ENCODE peak calls at places on chromosomes 5 and 9, in five cellular contexts. F is GM23338, W is right atrium auricular region, H is fibroblast of lung, R is breast epithelium. B is an unnamed sample.

GRCh38 chr5:115355777-115356381 is 59.4 kb upstream of the CCDC112 start:
- DNase-seq in F (no peak), W (no peak), H (no peak), R (no peak), B (no peak)

GRCh38 chr9:111597852-111598729 is 1.4 kb downstream of the PTGR1 start:
- DNase-seq in F (peak), W (peak), H (peak), R (peak), B (peak)

GRCh38 chr5:172038167-172038566 is 31.7 kb upstream of the FBXW11 start:
- DNase-seq in F (no peak), W (no peak), H (no peak), R (no peak), B (no peak)

GRCh38 chr9:12955510-12956163 is 180.8 kb downstream of the LURAP1L start:
- DNase-seq in F (peak), W (no peak), H (no peak), R (no peak), B (no peak)

GRCh38 chr9:114893622-114894021 is 36.8 kb downstream of the TNFSF8 start:
- DNase-seq in F (no peak), W (no peak), H (peak), R (no peak), B (no peak)

GRCh38 chr5:61641748-61642565 is 309.9 kb downstream of the ZSWIM6 start:
- DNase-seq in F (no peak), W (no peak), H (no peak), R (no peak), B (no peak)

GRCh38 chr5:88923623-88924619 is 40.9 kb upstream of the MEF2C start:
- DNase-seq in F (no peak), W (no peak), H (no peak), R (no peak), B (no peak)

GRCh38 chr5:107401470-107402085 is 269.2 kb downstream of the EFNA5 start:
- DNase-seq in F (peak), W (no peak), H (no peak), R (no peak), B (no peak)

GRCh38 chr5:165630211-165630866 is 2124.9 kb downstream of the MAT2B start:
- DNase-seq in F (peak), W (peak), H (peak), R (no peak), B (peak)

GRCh38 chr9:134344068-134344820 is 18.0 kb downstream of the RXRA start:
- DNase-seq in F (peak), W (no peak), H (peak), R (no peak), B (no peak)

GRCh38 chr5:163915481-163915961 is 410.1 kb downstream of the MAT2B start:
- DNase-seq in F (peak), W (no peak), H (peak), R (no peak), B (no peak)

GRCh38 chr5:75167345-75167744 is 69.3 kb downstream of the ANKRD31 start:
- DNase-seq in F (peak), W (no peak), H (no peak), R (no peak), B (peak)

GRCh38 chr9:114300846-114301797 is 21.8 kb upstream of the ORM1 start:
- DNase-seq in F (no peak), W (no peak), H (no peak), R (peak), B (no peak)

GRCh38 chr5:32090026-32090754 is 83.9 kb downstream of the GOLPH3 start:
- DNase-seq in F (no peak), W (peak), H (no peak), R (no peak), B (no peak)

GRCh38 chr9:122941560-122942234 is 877 bp downstream of the RABGAP1 start:
- DNase-seq in F (peak), W (no peak), H (peak), R (no peak), B (no peak)

GRCh38 chr5:60404171-60404570 is 295.8 kb downstream of the DEPDC1B start:
- DNase-seq in F (no peak), W (no peak), H (peak), R (no peak), B (no peak)

GRCh38 chr9:37936965-37937364 is 33.0 kb upstream of the SLC25A51 start:
- DNase-seq in F (no peak), W (peak), H (peak), R (no peak), B (peak)

GRCh38 chr5:134224905-134225779 is 731 bp downstream of the PPP2CA start:
- DNase-seq in F (peak), W (no peak), H (peak), R (peak), B (peak)
- TF ChIP-seq CTCF in F (peak), W (no peak), H (no peak), R (no peak), B (no peak)

GRCh38 chr5:116360008-116360853 is 214.4 kb downstream of the SEMA6A start:
- DNase-seq in F (no peak), W (no peak), H (peak), R (no peak), B (no peak)
- H3K4me3 ChIP-seq in F (no peak), W (no peak), H (no peak), R (no peak), B (no peak)

GRCh38 chr5:134133213-134133994 is 18.9 kb downstream of the TCF7 start:
- DNase-seq in F (no peak), W (no peak), H (no peak), R (no peak), B (no peak)
- H3K27ac ChIP-seq in F (no peak), W (no peak), H (no peak), R (peak), B (no peak)

GRCh38 chr5:42515504-42515903 is 92.3 kb downstream of the GHR start:
- DNase-seq in F (no peak), W (no peak), H (no peak), R (no peak), B (no peak)

GRCh38 chr5:42513246-42513645 is 90.0 kb downstream of the GHR start:
- DNase-seq in F (no peak), W (no peak), H (no peak), R (no peak), B (no peak)

GRCh38 chr5:42516282-42517042 is 93.2 kb downstream of the GHR start:
- DNase-seq in F (no peak), W (no peak), H (no peak), R (no peak), B (no peak)

GRCh38 chr5:42517164-42517563 is 93.9 kb downstream of the GHR start:
- DNase-seq in F (no peak), W (no peak), H (no peak), R (no peak), B (no peak)

GRCh38 chr5:42514759-42515158 is 91.5 kb downstream of the GHR start:
- DNase-seq in F (peak), W (no peak), H (no peak), R (no peak), B (no peak)
- TF ChIP-seq CTCF in F (peak), W (no peak), H (no peak), R (no peak), B (no peak)

GRCh38 chr5:15501057-15501791 is 1.2 kb downstream of the FBXL7 start:
- DNase-seq in F (peak), W (peak), H (peak), R (no peak), B (peak)
- H3K4me3 ChIP-seq in F (peak), W (peak), H (peak), R (peak), B (peak)

GRCh38 chr5:79890119-79890870 is 100.8 kb downstream of the MTX3 start:
- DNase-seq in F (no peak), W (no peak), H (no peak), R (no peak), B (no peak)
- H3K27ac ChIP-seq in F (no peak), W (no peak), H (no peak), R (no peak), B (no peak)

GRCh38 chr5:65076251-65076869 is 307.6 kb downstream of the CWC27 start:
- DNase-seq in F (peak), W (peak), H (peak), R (no peak), B (peak)
- TF ChIP-seq CTCF in F (peak), W (no peak), H (peak), R (no peak), B (peak)